ENCODE peak calls at places on chromosomes 13 and 19, in four cellular contexts. O is GM12878, U is SK-N-SH, L is K562. C is an unnamed sample.

GRCh38 chr19:31715249-31715944 is 366.2 kb upstream of the TSHZ3 start:
- DNase-seq in U (no peak), O (no peak), L (no peak), C (no peak)

GRCh38 chr19:50909240-50910070 is 1.7 kb downstream of the KLK4 start:
- DNase-seq in O (no peak), U (peak; percentile 83), L (peak; percentile 98), C (peak; percentile 100)

GRCh38 chr13:109271061-109271460 is 515.3 kb downstream of the IRS2 start:
- DNase-seq in O (no peak), L (no peak), U (no peak), C (no peak)

GRCh38 chr19:23070353-23070781 is 46.5 kb upstream of the ZNF730 start:
- DNase-seq in O (no peak), L (peak; percentile 31), U (peak; percentile 73), C (peak; percentile 61)

GRCh38 chr13:79581870-79582315 is 100.9 kb downstream of the NDFIP2 start:
- DNase-seq in U (no peak), L (no peak), O (no peak), C (peak; percentile 13)

GRCh38 chr19:18274776-18275356 is 614 bp upstream of the IQCN start:
- DNase-seq in U (no peak), L (peak; percentile 75), O (no peak), C (no peak)

GRCh38 chr19:16051254-16052025 is 24.9 kb upstream of the TPM4 start:
- DNase-seq in U (no peak), O (no peak), L (peak; percentile 69), C (no peak)

GRCh38 chr13:98457053-98457452 is 119.9 kb downstream of the STK24 start:
- DNase-seq in L (no peak), U (no peak), O (no peak), C (no peak)

GRCh38 chr13:111202745-111203144 is 87.6 kb downstream of the ARHGEF7 start:
- DNase-seq in U (peak; percentile 69), L (peak; percentile 45), O (no peak), C (no peak)

GRCh38 chr19:58406818-58407657 is 1.4 kb upstream of the ZNF584 start:
- DNase-seq in U (no peak), O (no peak), L (no peak), C (no peak)

GRCh38 chr19:3723883-3724282 is 15.7 kb downstream of the TJP3 start:
- DNase-seq in L (no peak), O (no peak), U (no peak), C (no peak)

GRCh38 chr19:53109527-53109926 is 6.3 kb upstream of the ZNF160 start:
- DNase-seq in U (no peak), L (no peak), O (no peak), C (no peak)

GRCh38 chr19:36821758-36822157 is 16.4 kb downstream of the ZNF790 start:
- DNase-seq in O (no peak), U (no peak), L (no peak), C (no peak)

GRCh38 chr19:50820549-50821247 is 2.9 kb downstream of the KLK1 start:
- DNase-seq in L (peak; percentile 78), O (peak; percentile 21), U (no peak), C (no peak)

GRCh38 chr13:95300625-95301134 is 571 bp downstream of the ABCC4 start:
- DNase-seq in L (peak; percentile 75), O (no peak), U (peak; percentile 75), C (peak; percentile 50)

GRCh38 chr19:37251308-37252229 is 33.6 kb downstream of the ZNF383 start:
- DNase-seq in O (peak; percentile 54), U (peak; percentile 92), L (peak; percentile 25), C (no peak)

GRCh38 chr13:29315847-29316246 is 279.6 kb downstream of the SLC7A1 start:
- DNase-seq in U (no peak), L (no peak), O (no peak), C (no peak)

DNA sequence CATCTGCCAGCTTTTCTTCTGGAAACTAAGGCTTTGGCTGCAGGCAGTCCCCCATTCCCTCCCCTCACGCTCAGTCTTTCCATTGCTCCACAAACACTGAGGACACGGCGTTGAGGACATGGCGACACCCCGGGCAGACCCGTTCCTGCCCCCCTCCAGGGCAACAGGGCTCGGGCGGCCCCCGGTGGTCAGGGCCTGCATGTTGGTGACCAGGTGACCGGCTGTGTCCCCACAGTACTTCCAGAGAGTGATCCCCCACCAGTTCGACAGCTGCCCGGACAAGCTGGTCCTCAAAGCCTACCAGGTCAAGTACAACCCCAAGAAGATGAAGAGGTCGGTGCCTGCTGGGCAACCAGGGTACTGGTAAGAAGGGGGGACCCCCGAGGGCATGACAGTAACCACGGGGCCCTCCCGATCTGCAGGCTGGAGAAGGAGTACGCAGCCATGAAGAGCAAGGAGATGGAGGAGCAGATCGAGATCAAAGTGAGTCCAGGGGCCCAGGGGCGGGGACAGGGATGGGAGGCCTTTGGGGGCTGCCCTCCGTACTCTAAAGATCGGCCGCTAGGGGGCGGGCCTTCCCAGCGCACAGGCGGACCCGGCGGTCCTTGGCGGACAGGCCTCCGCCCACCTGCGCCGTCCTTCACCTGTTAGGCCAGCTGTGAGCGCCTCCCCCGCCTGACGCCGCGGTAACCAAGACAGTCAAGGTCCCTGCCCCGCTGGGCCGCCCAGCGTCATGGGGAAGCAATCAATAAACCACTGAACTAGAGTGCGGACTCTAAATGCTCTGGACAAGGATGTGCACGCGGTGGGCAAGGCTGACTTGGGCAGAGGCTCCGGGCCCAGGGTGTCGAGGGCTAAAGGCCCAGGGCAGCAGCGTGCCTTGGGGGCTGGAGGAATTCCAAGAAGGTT is 21.1 kb downstream of the PRR36 start:
- DNase-seq in O (no peak), U (peak; percentile 97), L (peak; percentile 91), C (peak; percentile 96)
- TF ChIP-seq USF1 in O (no peak), U (no peak), L (no peak), C (no peak)

GRCh38 chr19:49200238-49200862 is 42.8 kb downstream of the TRPM4 start:
- DNase-seq in U (peak; percentile 77), L (peak; percentile 96), O (no peak), C (peak; percentile 45)
- TF ChIP-seq USF1 in U (no peak), L (no peak), O (no peak), C (no peak)

GRCh38 chr13:19605161-19605955 is 28.1 kb upstream of the MPHOSPH8 start:
- DNase-seq in U (no peak), L (no peak), O (no peak), C (no peak)

GRCh38 chr13:19607523-19608078 is 25.9 kb upstream of the MPHOSPH8 start:
- DNase-seq in O (no peak), L (no peak), U (no peak), C (no peak)

GRCh38 chr13:19604306-19604705 is 29.2 kb upstream of the MPHOSPH8 start:
- DNase-seq in U (no peak), L (no peak), O (no peak), C (no peak)

GRCh38 chr13:19606737-19607136 is 26.7 kb upstream of the MPHOSPH8 start:
- DNase-seq in O (no peak), L (no peak), U (no peak), C (no peak)

DNA sequence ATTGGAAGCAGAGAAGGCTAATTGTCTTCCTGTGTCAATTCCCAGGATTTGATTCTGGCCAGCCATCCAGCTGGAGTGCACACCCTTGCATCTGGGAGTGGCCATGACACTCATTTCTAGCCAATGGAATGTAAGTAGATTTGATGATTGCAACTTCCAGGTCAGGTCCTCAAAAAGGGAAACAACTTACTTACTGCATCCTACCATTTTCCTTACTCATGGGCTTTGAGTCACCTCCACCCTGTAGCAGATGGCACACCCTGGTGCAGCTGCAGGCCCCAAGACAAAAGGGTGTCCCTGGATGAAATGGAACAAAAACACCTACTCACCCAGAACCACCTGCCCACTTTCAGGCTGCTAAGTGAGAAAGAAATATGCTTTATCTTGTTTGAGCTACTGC is 27.3 kb upstream of the MPHOSPH8 start:
- DNase-seq in L (no peak), O (no peak), U (no peak), C (no peak)
- TF ChIP-seq USF1 in L (no peak), O (no peak), U (no peak), C (no peak)

GRCh38 chr13:48985751-48986150 is 10.0 kb downstream of the FNDC3A start:
- DNase-seq in L (no peak), U (no peak), O (no peak), C (no peak)
- TF ChIP-seq USF1 in L (no peak), U (no peak), O (no peak), C (no peak)

DNA sequence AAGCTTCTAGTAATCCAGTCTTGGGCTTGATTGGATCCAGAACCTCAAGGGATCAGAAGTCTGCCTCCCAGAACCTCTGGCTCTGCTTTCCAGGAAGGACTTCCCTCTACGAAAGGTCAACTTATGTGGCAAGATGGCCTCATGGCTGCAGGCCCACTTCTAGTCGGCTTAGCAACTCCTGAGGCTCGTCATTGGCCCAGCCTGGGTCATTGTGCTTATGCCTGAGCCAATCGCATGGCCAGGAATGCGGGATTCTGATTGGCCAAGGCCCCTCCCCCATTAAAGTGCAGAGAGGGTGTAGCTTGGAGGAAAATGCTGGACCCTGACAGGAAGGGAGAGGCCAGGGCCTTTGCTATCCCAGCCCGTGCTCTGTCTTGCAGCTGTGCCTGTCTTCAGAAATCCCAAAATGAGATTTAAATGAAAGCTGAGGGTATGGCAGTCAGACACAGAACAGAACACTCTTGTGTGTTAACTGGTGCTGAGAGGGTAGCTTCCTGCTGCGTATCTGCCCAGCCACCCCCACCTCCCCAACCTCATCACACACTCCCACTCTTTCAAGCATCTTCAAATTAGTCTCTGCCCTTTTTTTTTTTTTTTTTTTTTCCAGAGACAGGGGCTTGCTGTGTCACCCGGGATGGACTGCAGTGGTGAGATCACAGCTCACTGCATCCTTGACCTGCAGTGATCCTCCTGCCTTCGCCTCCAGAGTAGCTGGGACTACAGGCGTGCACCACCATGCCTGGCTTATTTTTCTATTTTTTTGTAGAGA is 5.5 kb upstream of the CCNE1 start:
- DNase-seq in U (peak; percentile 67), L (peak; percentile 82), O (no peak), C (peak; percentile 50)
- TF ChIP-seq USF1 in U (no peak), L (peak; percentile 38), O (no peak), C (no peak)

GRCh38 chr19:34359140-34359953 is 5.6 kb upstream of the GPI start:
- DNase-seq in O (peak; percentile 99), U (peak; percentile 98), L (peak; percentile 99), C (peak; percentile 93)
- TF ChIP-seq USF1 in O (peak; percentile 53), U (no peak), L (peak; percentile 77), C (peak; percentile 77)

DNA sequence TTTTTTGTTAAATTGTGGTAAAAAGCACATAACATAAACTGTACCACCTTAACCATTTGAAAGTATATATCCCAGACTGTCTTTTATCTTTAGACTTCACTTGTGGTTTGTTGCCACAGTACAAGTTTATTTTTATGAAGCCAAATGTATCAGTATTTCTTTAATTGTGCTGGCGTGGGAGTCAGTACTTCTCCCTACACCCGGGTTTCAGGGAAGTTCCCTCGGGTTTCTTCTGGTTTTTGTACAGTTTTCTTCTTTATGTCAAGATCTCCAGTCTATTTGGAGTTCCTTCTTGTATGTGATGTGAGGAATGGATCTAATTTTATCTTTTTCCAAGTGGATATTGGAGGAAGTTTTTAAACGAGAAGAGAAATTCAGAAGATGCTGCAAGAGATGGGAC is 20.5 kb downstream of the CCDC8 start:
- DNase-seq in O (no peak), U (no peak), L (no peak), C (no peak)
- TF ChIP-seq USF1 in O (no peak), U (no peak), L (no peak), C (no peak)

C was measured in WTC11.